ENCODE peak calls at places on chromosome 16, in five cellular contexts. One of them, this sample, is unnamed.

GRCh38 chr16:2483160-2483559 is 8.2 kb downstream of the TBC1D24 start:
- DNase-seq in PC-3: no peak
- DNase-seq in GM23248: peak; percentile 80
- DNase-seq in neural progenitor cell: no peak
- DNase-seq in fibroblast of lung: no peak
- DNase-seq in this sample: peak; percentile 27

GRCh38 chr16:80656161-80656560 is 115.4 kb downstream of the DYNLRB2 start:
- DNase-seq in PC-3: no peak
- DNase-seq in GM23248: no peak
- DNase-seq in neural progenitor cell: no peak
- DNase-seq in fibroblast of lung: no peak
- DNase-seq in this sample: no peak

GRCh38 chr16:57873218-57873617 is 70.9 kb upstream of the KIFC3 start:
- DNase-seq in PC-3: no peak
- DNase-seq in GM23248: no peak
- DNase-seq in neural progenitor cell: peak; percentile 50
- DNase-seq in fibroblast of lung: no peak
- DNase-seq in this sample: no peak

GRCh38 chr16:57577691-57578224 is 35.3 kb downstream of the ADGRG5 start:
- DNase-seq in PC-3: no peak
- DNase-seq in GM23248: no peak
- DNase-seq in neural progenitor cell: peak; percentile 16
- DNase-seq in fibroblast of lung: no peak
- DNase-seq in this sample: no peak

GRCh38 chr16:67277294-67277998 is 1.9 kb upstream of the PLEKHG4 start:
- DNase-seq in PC-3: peak; percentile 91
- DNase-seq in GM23248: peak; percentile 100
- DNase-seq in neural progenitor cell: no peak
- DNase-seq in fibroblast of lung: peak; percentile 100
- DNase-seq in this sample: peak; percentile 100

GRCh38 chr16:2782583-2783351 is 4.6 kb downstream of the PRSS33 start:
- DNase-seq in PC-3: no peak
- DNase-seq in GM23248: no peak
- DNase-seq in neural progenitor cell: no peak
- DNase-seq in fibroblast of lung: no peak
- DNase-seq in this sample: no peak

GRCh38 chr16:30370444-30371247 is at the start of gene TBC1D10B:
- DNase-seq in PC-3: peak; percentile 99
- DNase-seq in GM23248: peak; percentile 99
- DNase-seq in neural progenitor cell: peak; percentile 100
- DNase-seq in fibroblast of lung: peak; percentile 100
- DNase-seq in this sample: peak; percentile 100

GRCh38 chr16:84354306-84354705 is 14.0 kb upstream of the ATP2C2 start:
- DNase-seq in PC-3: no peak
- DNase-seq in GM23248: no peak
- DNase-seq in neural progenitor cell: no peak
- DNase-seq in fibroblast of lung: no peak
- DNase-seq in this sample: no peak

GRCh38 chr16:48359983-48360382 is 25.2 kb downstream of the SIAH1 start:
- DNase-seq in PC-3: no peak
- DNase-seq in GM23248: no peak
- DNase-seq in neural progenitor cell: no peak
- DNase-seq in fibroblast of lung: no peak
- DNase-seq in this sample: no peak

GRCh38 chr16:3282103-3282746 is 1.1 kb upstream of the ZNF263 start:
- DNase-seq in PC-3: peak; percentile 47
- DNase-seq in GM23248: peak; percentile 85
- DNase-seq in neural progenitor cell: peak; percentile 86
- DNase-seq in fibroblast of lung: peak; percentile 82
- DNase-seq in this sample: peak; percentile 69

GRCh38 chr16:74700206-74701040 is at the start of gene MLKL:
- DNase-seq in PC-3: peak; percentile 62
- DNase-seq in GM23248: peak; percentile 77
- DNase-seq in neural progenitor cell: peak; percentile 53
- DNase-seq in fibroblast of lung: peak; percentile 54
- DNase-seq in this sample: peak; percentile 26

GRCh38 chr16:66359012-66359411 is 7.5 kb upstream of the CDH5 start:
- DNase-seq in PC-3: peak; percentile 75
- DNase-seq in GM23248: peak; percentile 90
- DNase-seq in neural progenitor cell: no peak
- DNase-seq in fibroblast of lung: peak; percentile 77
- DNase-seq in this sample: peak; percentile 19

GRCh38 chr16:70163596-70163995 is 10.0 kb upstream of the CLEC18C start:
- DNase-seq in PC-3: no peak
- DNase-seq in GM23248: no peak
- DNase-seq in neural progenitor cell: peak; percentile 48
- DNase-seq in fibroblast of lung: no peak
- DNase-seq in this sample: no peak

GRCh38 chr16:73027655-73028220 is 20.2 kb downstream of the ZFHX3 start:
- DNase-seq in PC-3: no peak
- DNase-seq in GM23248: no peak
- DNase-seq in neural progenitor cell: no peak
- DNase-seq in fibroblast of lung: no peak
- DNase-seq in this sample: no peak

GRCh38 chr16:27703121-27703520 is 153.2 kb downstream of the KATNIP start:
- DNase-seq in PC-3: no peak
- DNase-seq in GM23248: no peak
- DNase-seq in neural progenitor cell: no peak
- DNase-seq in fibroblast of lung: no peak
- DNase-seq in this sample: no peak

GRCh38 chr16:31409433-31409832 is 16.3 kb downstream of the ITGAD start:
- DNase-seq in PC-3: peak; percentile 37
- DNase-seq in GM23248: peak; percentile 60
- DNase-seq in neural progenitor cell: no peak
- DNase-seq in fibroblast of lung: peak; percentile 35
- DNase-seq in this sample: peak; percentile 66

GRCh38 chr16:84310642-84311041 is 16.0 kb downstream of the WFDC1 start:
- DNase-seq in PC-3: no peak
- DNase-seq in GM23248: no peak
- DNase-seq in neural progenitor cell: no peak
- DNase-seq in fibroblast of lung: no peak
- DNase-seq in this sample: no peak

GRCh38 chr16:55552621-55553020 is 13.9 kb upstream of the CAPNS2 start:
- DNase-seq in PC-3: peak; percentile 51
- DNase-seq in GM23248: peak; percentile 86
- DNase-seq in neural progenitor cell: no peak
- DNase-seq in fibroblast of lung: peak; percentile 86
- DNase-seq in this sample: peak; percentile 69

GRCh38 chr16:19284207-19284606 is 1.3 kb upstream of the CLEC19A start:
- DNase-seq in PC-3: peak; percentile 93
- DNase-seq in GM23248: peak; percentile 43
- DNase-seq in neural progenitor cell: no peak
- DNase-seq in fibroblast of lung: peak; percentile 8
- DNase-seq in this sample: no peak

DNA sequence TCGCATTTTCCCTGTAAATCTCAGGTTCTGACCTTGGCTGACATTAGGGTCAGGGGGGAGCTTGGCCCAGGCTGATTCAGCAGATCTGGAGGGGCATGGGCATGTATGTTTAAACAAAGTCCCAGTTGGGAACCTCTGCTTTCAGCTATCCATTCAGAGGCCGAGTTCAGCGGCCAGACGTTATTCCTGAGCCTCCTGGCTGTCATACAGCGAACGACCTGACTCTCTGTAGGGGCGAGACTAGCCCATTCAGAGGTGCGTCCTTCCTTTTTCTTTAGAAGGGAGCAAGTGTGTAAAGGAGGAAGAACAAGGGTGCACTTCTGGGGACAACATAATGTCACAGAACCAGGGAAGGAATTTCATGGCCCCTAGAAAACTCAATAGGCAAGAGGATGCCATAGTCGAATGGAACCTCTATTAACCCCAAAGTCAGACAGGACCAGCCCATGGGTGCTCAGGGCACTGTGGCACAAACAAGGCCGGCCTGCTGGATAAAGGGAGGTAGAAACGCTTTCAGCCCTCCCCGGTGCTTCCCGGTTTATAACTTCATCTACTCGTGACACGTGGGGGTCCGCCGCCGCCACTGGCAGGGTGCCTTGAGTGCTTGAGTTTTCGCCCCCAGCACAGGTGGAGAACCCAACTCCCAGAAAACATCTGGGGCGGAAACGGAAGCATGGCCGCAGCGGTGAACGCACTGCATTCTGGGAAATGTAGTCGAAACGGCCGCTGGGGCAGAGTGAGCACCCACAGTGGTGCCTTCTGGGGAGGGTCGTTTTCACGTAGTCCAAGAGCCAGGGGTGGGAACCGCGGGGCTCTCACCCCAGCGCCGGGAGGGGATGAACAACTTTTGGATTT is 33.2 kb upstream of the PLCG2 start:
- DNase-seq in PC-3: no peak
- DNase-seq in GM23248: peak; percentile 70
- DNase-seq in neural progenitor cell: peak; percentile 58
- DNase-seq in fibroblast of lung: peak; percentile 46
- DNase-seq in this sample: peak; percentile 31
- H2AFZ ChIP-seq in PC-3: no peak overlapping the region
- H2AFZ ChIP-seq in GM23248: peak overlapping the region; percentile 100
- H2AFZ ChIP-seq in neural progenitor cell: peak overlapping the region; percentile 97
- H2AFZ ChIP-seq in fibroblast of lung: peak overlapping the region; percentile 92
- H2AFZ ChIP-seq in this sample: peak overlapping the region; percentile 96

GRCh38 chr16:85606920-85607319 is 6.2 kb upstream of the GSE1 start:
- DNase-seq in PC-3: no peak
- DNase-seq in GM23248: no peak
- DNase-seq in neural progenitor cell: no peak
- DNase-seq in fibroblast of lung: no peak
- DNase-seq in this sample: no peak
- H2AFZ ChIP-seq in PC-3: no peak overlapping the region
- H2AFZ ChIP-seq in GM23248: no peak overlapping the region
- H2AFZ ChIP-seq in neural progenitor cell: no peak overlapping the region
- H2AFZ ChIP-seq in fibroblast of lung: no peak overlapping the region
- H2AFZ ChIP-seq in this sample: no peak overlapping the region

GRCh38 chr16:89035013-89035697 is 58.1 kb upstream of the CBFA2T3 start:
- DNase-seq in PC-3: no peak
- DNase-seq in GM23248: no peak
- DNase-seq in neural progenitor cell: peak; percentile 41
- DNase-seq in fibroblast of lung: no peak
- DNase-seq in this sample: no peak
- H2AFZ ChIP-seq in PC-3: no peak overlapping the region
- H2AFZ ChIP-seq in GM23248: no peak overlapping the region
- H2AFZ ChIP-seq in neural progenitor cell: no peak overlapping the region
- H2AFZ ChIP-seq in fibroblast of lung: no peak overlapping the region
- H2AFZ ChIP-seq in this sample: no peak overlapping the region

DNA sequence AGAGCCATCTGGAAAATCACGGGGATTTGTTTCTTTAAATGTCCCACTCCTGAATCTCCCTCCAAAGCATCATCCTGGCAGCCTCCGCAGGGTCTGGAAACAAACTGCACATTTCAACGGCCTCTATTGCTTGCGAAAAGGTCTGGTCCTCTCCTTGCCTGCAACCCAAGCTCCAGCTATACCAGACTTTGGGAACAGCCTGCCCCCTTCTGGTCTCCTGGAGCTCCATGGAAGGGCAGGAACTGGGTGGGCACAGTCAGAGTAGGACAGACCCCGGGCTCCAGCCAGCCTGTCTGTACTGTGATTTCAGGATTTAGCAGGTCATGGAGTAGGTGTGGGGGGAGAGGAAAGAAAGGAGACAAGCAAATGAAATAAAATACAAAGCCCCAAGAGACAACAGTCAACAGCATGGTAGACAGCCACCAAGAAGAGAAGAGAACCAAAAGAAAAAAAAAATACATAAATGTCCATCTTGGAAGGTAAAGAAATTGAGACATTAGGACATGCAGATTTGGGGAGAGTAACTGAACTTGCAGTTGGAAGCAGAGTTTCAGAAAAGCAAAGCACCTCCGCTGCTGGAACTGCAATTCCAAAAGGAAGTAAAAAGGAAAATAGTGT is 2.7 kb downstream of the XYLT1 start:
- DNase-seq in PC-3: no peak
- DNase-seq in GM23248: peak; percentile 82
- DNase-seq in neural progenitor cell: peak; percentile 84
- DNase-seq in fibroblast of lung: peak; percentile 62
- DNase-seq in this sample: peak; percentile 69
- H2AFZ ChIP-seq in PC-3: no peak overlapping the region
- H2AFZ ChIP-seq in GM23248: no peak overlapping the region
- H2AFZ ChIP-seq in neural progenitor cell: no peak overlapping the region
- H2AFZ ChIP-seq in fibroblast of lung: no peak overlapping the region
- H2AFZ ChIP-seq in this sample: no peak overlapping the region

GRCh38 chr16:75996491-75996890 is 270.2 kb upstream of the CPHXL start:
- DNase-seq in PC-3: no peak
- DNase-seq in GM23248: no peak
- DNase-seq in neural progenitor cell: no peak
- DNase-seq in fibroblast of lung: no peak
- DNase-seq in this sample: no peak

GRCh38 chr16:75997606-75998005 is 271.3 kb upstream of the CPHXL start:
- DNase-seq in PC-3: no peak
- DNase-seq in GM23248: no peak
- DNase-seq in neural progenitor cell: no peak
- DNase-seq in fibroblast of lung: no peak
- DNase-seq in this sample: no peak
- H2AFZ ChIP-seq in PC-3: no peak overlapping the region
- H2AFZ ChIP-seq in GM23248: no peak overlapping the region
- H2AFZ ChIP-seq in neural progenitor cell: no peak overlapping the region
- H2AFZ ChIP-seq in fibroblast of lung: no peak overlapping the region
- H2AFZ ChIP-seq in this sample: no peak overlapping the region

DNA sequence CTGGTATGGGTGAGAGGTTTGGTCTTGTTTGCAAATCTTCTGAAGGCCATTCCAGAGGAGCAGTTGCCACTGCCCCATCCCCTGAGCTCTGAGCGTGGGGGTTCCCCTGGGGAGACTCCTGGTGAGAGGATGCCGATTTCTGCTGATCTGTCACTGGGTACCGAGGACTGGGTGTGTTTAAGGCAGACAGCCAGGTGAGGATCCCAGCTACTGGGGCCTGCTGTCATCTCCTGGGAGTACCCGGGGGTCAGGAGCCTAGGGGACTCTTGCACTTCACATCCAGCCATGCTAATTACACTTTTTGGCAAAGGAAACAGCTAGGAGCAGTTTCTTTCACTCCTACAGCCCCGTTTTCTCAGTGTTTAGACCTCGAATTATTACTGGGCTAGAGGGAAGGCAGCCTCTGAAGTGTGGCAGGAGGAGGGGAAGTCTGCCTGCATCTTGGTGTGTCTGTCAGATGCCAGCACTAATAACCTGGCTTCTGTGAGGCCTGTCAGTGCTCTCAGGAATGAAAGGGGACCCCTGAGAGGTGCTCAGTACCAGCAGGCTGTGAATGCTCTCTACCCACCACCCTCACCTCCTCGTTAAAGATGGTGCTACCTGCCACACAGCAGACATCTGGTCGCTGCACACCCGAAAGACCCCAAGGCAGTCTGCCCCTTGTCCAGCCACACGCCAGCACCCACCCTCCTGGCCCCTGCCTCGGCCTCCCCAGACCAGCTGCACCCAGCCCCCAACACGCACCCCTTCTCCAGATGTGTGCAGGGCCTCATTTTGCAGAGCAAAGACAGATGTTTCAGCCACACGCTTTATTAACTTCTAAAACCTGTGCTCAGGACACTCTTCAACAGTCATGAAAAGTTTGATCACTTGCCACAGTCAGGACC is 43.2 kb downstream of the SNX20 start:
- DNase-seq in PC-3: no peak
- DNase-seq in GM23248: no peak
- DNase-seq in neural progenitor cell: no peak
- DNase-seq in fibroblast of lung: no peak
- DNase-seq in this sample: no peak
- H2AFZ ChIP-seq in PC-3: no peak overlapping the region
- H2AFZ ChIP-seq in GM23248: no peak overlapping the region
- H2AFZ ChIP-seq in neural progenitor cell: no peak overlapping the region
- H2AFZ ChIP-seq in fibroblast of lung: no peak overlapping the region
- H2AFZ ChIP-seq in this sample: no peak overlapping the region

This sample was measured in IMR-90.